ENCODE peak calls at places on chromosomes 4 and X, in four cellular contexts. K, A, Q and V are unnamed samples.

GRCh38 chr4:181418491-181418890 is 824.7 kb upstream of the TENM3 start:
- DNase-seq in K (no peak), A (no peak), Q (no peak), V (no peak)

GRCh38 chrX:26262121-26262523 is 46.2 kb downstream of the MAGEB5 start:
- DNase-seq in K (no peak), A (no peak), Q (no peak), V (no peak)

GRCh38 chr4:127844605-127845116 is 36.0 kb upstream of the PLK4 start:
- DNase-seq in K (no peak), A (no peak), Q (peak), V (no peak)

GRCh38 chr4:15695240-15695699 is 7.6 kb upstream of the BST1 start:
- DNase-seq in K (no peak), A (peak), Q (no peak), V (no peak)

GRCh38 chr4:67776746-67777145 is 22.6 kb upstream of the GNRHR start:
- DNase-seq in K (no peak), A (no peak), Q (no peak), V (no peak)

GRCh38 chrX:3712080-3712869 is 1.2 kb downstream of the PRKX start:
- DNase-seq in K (no peak), A (no peak), Q (peak), V (no peak)

GRCh38 chr4:94814237-94814636 is 56.5 kb downstream of the BMPR1B start:
- DNase-seq in K (no peak), A (no peak), Q (no peak), V (no peak)

GRCh38 chr4:176794151-176794550 is 1.4 kb upstream of the VEGFC start:
- DNase-seq in K (no peak), A (no peak), Q (no peak), V (no peak)

GRCh38 chrX:110847334-110847733 is 51.7 kb upstream of the CHRDL1 start:
- DNase-seq in K (peak), A (peak), Q (peak), V (no peak)

GRCh38 chrX:150229481-150229880 is 133.6 kb upstream of the MAMLD1 start:
- DNase-seq in K (no peak), A (no peak), Q (no peak), V (no peak)

GRCh38 chrX:11336201-11336600 is 43.0 kb downstream of the AMELX start:
- DNase-seq in K (no peak), A (no peak), Q (no peak), V (no peak)

GRCh38 chrX:155966876-155967275 is 30.6 kb upstream of the IL9R start:
- DNase-seq in K (peak), A (peak), Q (peak), V (no peak)

GRCh38 chr4:40575846-40576245 is 53.8 kb downstream of the RBM47 start:
- DNase-seq in K (no peak), A (no peak), Q (no peak), V (no peak)

GRCh38 chr4:139740531-139741041 is 75.0 kb downstream of the MGST2 start:
- DNase-seq in K (no peak), A (no peak), Q (no peak), V (no peak)

GRCh38 chr4:141124224-141124623 is 9.0 kb downstream of the RNF150 start:
- DNase-seq in K (no peak), A (no peak), Q (no peak), V (no peak)

GRCh38 chr4:44326716-44327115 is 121.9 kb downstream of the KCTD8 start:
- DNase-seq in K (no peak), A (no peak), Q (no peak), V (no peak)

GRCh38 chr4:108370826-108371225 is 202.1 kb upstream of the LEF1 start:
- DNase-seq in K (no peak), A (no peak), Q (no peak), V (no peak)

GRCh38 chr4:108367751-108368150 is 199.0 kb upstream of the LEF1 start:
- DNase-seq in K (no peak), A (no peak), Q (no peak), V (no peak)

GRCh38 chr4:108369035-108369655 is 200.4 kb upstream of the LEF1 start:
- DNase-seq in K (no peak), A (no peak), Q (no peak), V (no peak)

GRCh38 chr4:108372678-108373077 is 203.9 kb upstream of the LEF1 start:
- DNase-seq in K (no peak), A (no peak), Q (no peak), V (no peak)

GRCh38 chr4:108370291-108370690 is 201.6 kb upstream of the LEF1 start:
- DNase-seq in K (no peak), A (no peak), Q (no peak), V (no peak)
- TF ChIP-seq EGR1 in K (no peak), A (no peak), Q (no peak), V (no peak)

GRCh38 chr4:26632916-26633315 is 49.0 kb downstream of the TBC1D19 start:
- DNase-seq in K (no peak), A (no peak), Q (no peak), V (no peak)
- TF ChIP-seq EGR1 in K (no peak), A (no peak), Q (no peak), V (no peak)

GRCh38 chr4:1058997-1059665 is 47.7 kb downstream of the FGFRL1 start:
- DNase-seq in K (no peak), A (no peak), Q (no peak), V (no peak)

GRCh38 chr4:1058198-1058996 is 47.0 kb downstream of the FGFRL1 start:
- DNase-seq in K (no peak), A (no peak), Q (no peak), V (no peak)

GRCh38 chr4:1055721-1056590 is 44.5 kb downstream of the FGFRL1 start:
- DNase-seq in K (no peak), A (no peak), Q (peak), V (no peak)

GRCh38 chr4:1056671-1057402 is 45.4 kb downstream of the FGFRL1 start:
- DNase-seq in K (no peak), A (no peak), Q (no peak), V (no peak)

GRCh38 chr4:1057403-1057745 is 45.9 kb downstream of the FGFRL1 start:
- DNase-seq in K (no peak), A (no peak), Q (no peak), V (no peak)
- TF ChIP-seq EGR1 in K (no peak), A (no peak), Q (no peak), V (no peak)

GRCh38 chrX:154490021-154490413 is 412 bp downstream of the SLC10A3 start:
- DNase-seq in K (no peak), A (no peak), Q (no peak), V (peak)
- TF ChIP-seq EGR1 in K (no peak), A (no peak), Q (no peak), V (no peak)

GRCh38 chr4:38046735-38047487 is 86.7 kb downstream of the PTTG2 start:
- DNase-seq in K (no peak), A (no peak), Q (no peak), V (no peak)
- TF ChIP-seq EGR1 in K (no peak), A (no peak), Q (no peak), V (no peak)

DNA sequence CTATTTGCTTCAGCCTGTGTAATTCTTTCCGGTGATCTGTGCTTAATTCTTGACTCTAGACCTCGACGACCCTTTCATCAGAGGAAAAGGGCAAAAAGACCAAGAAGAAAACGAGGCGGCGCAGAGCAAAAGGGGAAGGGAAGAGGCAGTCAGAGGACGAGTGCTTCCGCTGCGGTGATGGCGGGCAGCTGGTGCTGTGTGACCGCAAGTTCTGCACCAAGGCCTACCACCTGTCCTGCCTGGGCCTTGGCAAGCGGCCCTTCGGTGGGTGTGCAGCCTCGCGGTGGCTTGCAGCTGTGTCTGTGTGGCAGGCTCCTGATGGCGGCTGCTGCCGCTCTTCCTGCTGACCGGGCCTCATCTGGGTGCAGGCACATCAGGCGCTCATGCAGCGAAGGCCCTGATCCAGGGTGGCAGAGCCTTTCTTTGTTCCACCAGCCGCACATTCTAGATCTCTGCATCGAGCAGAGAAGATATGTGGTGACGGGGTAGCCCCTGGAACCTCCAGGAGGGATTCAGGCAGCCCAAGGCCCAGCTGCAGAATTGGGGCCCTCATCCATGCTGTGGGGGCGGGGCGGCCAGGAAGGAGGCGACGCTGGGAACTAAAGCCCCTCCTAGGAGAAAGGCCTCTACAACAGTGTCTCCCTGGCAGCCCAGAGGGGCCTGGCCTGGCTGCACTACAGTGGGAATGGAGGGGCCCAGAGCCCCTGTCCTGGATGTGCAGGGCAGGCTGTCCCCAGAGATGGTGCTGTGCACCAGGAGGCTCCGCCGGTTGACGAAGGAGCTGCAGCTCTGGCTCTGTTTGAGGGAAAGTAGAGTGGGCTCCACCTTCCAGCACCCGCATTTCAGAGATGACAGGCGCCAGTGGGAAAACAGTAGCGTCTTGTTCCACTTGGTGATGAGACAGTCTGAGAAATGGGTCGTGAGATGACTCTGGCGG is 32.1 kb downstream of the NELFA start:
- DNase-seq in K (no peak), A (no peak), Q (no peak), V (no peak)
- TF ChIP-seq EGR1 in K (no peak), A (no peak), Q (no peak), V (no peak)

DNA sequence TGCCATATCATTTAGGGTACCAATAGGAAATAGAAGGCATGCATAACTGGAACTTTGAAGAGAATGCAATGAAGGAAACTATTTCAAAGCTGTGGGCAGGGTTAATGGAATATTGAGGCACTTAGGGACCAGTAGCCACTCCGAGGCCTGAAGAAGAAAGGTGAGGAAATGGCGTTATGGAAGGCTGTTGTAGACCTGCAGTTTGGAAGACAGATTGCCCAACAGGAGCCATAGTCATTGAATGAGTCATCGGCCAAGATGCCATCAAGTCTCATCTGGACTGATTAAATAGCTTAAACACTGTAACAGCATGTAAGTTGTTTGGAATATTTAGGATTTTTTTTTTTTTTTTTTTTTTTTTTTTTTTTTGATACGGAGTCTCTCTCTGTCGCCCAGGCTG is 11.6 kb downstream of the CXCL13 start:
- DNase-seq in K (no peak), A (no peak), Q (no peak), V (no peak)
- TF ChIP-seq EGR1 in K (no peak), A (no peak), Q (no peak), V (no peak)